ENCODE peak calls at places on chromosomes 4 and X, in nine cellular contexts. E is upper lobe of left lung; O is CD8-positive, alpha-beta T cell; M is ovary; A is right lobe of liver; N is cardiac muscle cell; U is heart right ventricle; T is A673; J is naive thymus-derived CD4-positive, alpha-beta T cell. Y is an unnamed sample. For H3K27me3, the result is how much of the 10 kb centered on the place peaks cover.

GRCh38 chr4:147578057-147578476 is 39.1 kb upstream of the TMEM184C start:
- DNase-seq in N (no peak), J (no peak), M (peak), T (no peak), O (no peak), U (no peak), A (no peak), E (no peak), Y (peak)

GRCh38 chr4:1788254-1788973 is 4.7 kb upstream of the FGFR3 start:
- DNase-seq in A (no peak), O (no peak), E (no peak), U (no peak), M (no peak), J (no peak), N (no peak), T (no peak), Y (no peak)

GRCh38 chr4:122224348-122224747 is 72.2 kb downstream of the BLTP1 start:
- DNase-seq in T (peak), M (no peak), N (peak), A (no peak), E (no peak), O (no peak), J (no peak), U (peak), Y (peak)

GRCh38 chrX:23634181-23634580 is 33.1 kb upstream of the PRDX4 start:
- DNase-seq in A (no peak), T (peak), J (no peak), U (no peak), E (no peak), M (no peak), N (no peak), O (no peak), Y (no peak)

GRCh38 chrX:50765986-50766385 is 48.0 kb downstream of the SHROOM4 start:
- DNase-seq in M (no peak), T (no peak), E (no peak), O (no peak), A (no peak), N (no peak), J (no peak), U (no peak), Y (no peak)

GRCh38 chr4:42425146-42426065 is 28.1 kb downstream of the SHISA3 start:
- DNase-seq in O (no peak), A (no peak), M (no peak), U (no peak), N (no peak), E (no peak), T (no peak), J (no peak), Y (no peak)

GRCh38 chr4:11009281-11009680 is 324.7 kb upstream of the CLNK start:
- DNase-seq in N (no peak), A (no peak), U (no peak), M (no peak), T (no peak), E (no peak), O (no peak), J (no peak), Y (no peak)

GRCh38 chr4:6301732-6302442 is 32.2 kb downstream of the WFS1 start:
- DNase-seq in T (no peak), J (no peak), E (no peak), U (no peak), M (no peak), A (no peak), N (no peak), O (no peak), Y (no peak)

GRCh38 chrX:153970398-153971123 is 1.1 kb downstream of the HCFC1 start:
- DNase-seq in U (peak), J (no peak), T (peak), O (no peak), N (peak), E (no peak), M (peak), A (no peak), Y (peak)

GRCh38 chr4:4862665-4863482 is 3.4 kb downstream of the MSX1 start:
- DNase-seq in E (no peak), A (no peak), O (no peak), J (no peak), N (no peak), M (no peak), T (no peak), U (no peak), Y (no peak)

GRCh38 chr4:113683143-113683542 is 78.4 kb downstream of the CAMK2D start:
- DNase-seq in U (no peak), J (peak), A (no peak), O (peak), T (no peak), M (no peak), N (no peak), E (no peak), Y (no peak)

GRCh38 chr4:181911420-181911819 is 331.8 kb upstream of the TENM3 start:
- DNase-seq in A (no peak), N (no peak), E (no peak), J (no peak), T (no peak), O (no peak), M (no peak), U (no peak), Y (peak)

DNA sequence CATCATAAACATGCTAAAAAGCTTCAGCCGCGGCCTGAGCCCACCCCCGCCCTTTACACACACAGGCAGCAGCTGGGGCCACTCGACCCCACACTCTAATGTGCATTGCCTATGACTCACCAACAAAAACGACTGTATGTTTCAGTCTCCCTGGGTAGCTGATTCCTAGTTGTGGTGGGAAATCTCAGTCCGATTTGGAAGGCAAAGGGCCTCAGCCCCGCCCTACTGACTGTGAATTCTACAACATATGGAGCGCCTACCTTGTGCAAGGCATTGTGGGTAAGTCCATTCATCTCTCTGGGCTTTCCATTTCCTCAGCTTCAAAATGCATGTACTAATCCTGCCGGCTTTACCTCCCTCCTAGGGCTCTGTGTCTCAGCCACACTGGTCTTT is 60.2 kb downstream of the RTL9 start:
- DNase-seq in T (peak), J (no peak), O (no peak), A (no peak), E (peak), N (no peak), U (no peak), M (no peak), Y (peak)
- H3K27ac ChIP-seq in T (no peak), J (no peak), O (no peak), A (no peak), E (no peak), N (no peak), U (no peak), M (no peak), Y (no peak)

GRCh38 chrX:39819921-39820849 is 277.6 kb downstream of the BCOR start:
- DNase-seq in A (no peak), M (peak), N (peak), J (no peak), T (peak), U (no peak), E (peak), O (no peak), Y (no peak)

GRCh38 chrX:39822133-39822748 is 275.5 kb downstream of the BCOR start:
- DNase-seq in O (no peak), N (no peak), T (no peak), E (no peak), A (no peak), U (no peak), J (no peak), M (no peak), Y (no peak)

GRCh38 chrX:39821709-39822095 is 276.1 kb downstream of the BCOR start:
- DNase-seq in T (no peak), O (no peak), A (no peak), U (no peak), M (peak), E (no peak), J (no peak), N (no peak), Y (no peak)

GRCh38 chrX:39823424-39823823 is 274.3 kb downstream of the BCOR start:
- DNase-seq in E (no peak), M (no peak), U (no peak), A (peak), T (no peak), O (no peak), N (no peak), J (no peak), Y (no peak)

GRCh38 chrX:39821011-39821708 is 276.6 kb downstream of the BCOR start:
- DNase-seq in U (no peak), O (no peak), N (peak), J (no peak), M (peak), T (peak), E (no peak), A (no peak), Y (no peak)
- H3K4me3 ChIP-seq in U (peak), O (no peak), N (peak), J (no peak), M (peak), T (peak), E (peak), A (no peak), Y (peak)

DNA sequence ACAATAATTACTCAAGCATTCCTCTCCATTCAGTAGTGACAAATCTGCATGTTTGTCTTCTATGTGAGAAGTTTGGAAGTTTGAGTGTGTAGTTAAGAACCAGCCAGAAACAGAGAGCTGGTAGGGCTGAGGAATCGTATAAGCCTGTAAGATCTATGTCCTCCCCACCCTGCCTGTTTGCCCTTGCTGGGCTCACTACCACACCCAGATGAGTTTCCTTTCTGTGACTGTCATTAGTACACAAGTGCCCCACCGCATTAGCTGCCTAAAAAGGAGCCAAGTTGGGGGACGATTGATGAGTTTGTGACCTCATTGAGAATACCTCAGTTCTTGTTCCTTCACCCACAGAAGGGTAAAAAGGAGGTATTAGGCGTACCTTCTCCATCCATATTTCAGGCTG is 28.3 kb downstream of the DOCK11 start:
- DNase-seq in N (no peak), U (no peak), T (no peak), J (peak), O (peak), A (no peak), E (no peak), M (no peak), Y (no peak)
- H3K27me3 ChIP-seq in N (under half), U (under half), T (under half), J (under half), O (under half), A (under half), E (under half), M (under half), Y (under half)

GRCh38 chrX:30858098-30858497 is 31.0 kb downstream of the TAB3 start:
- DNase-seq in U (no peak), T (no peak), E (no peak), J (no peak), N (no peak), M (no peak), A (no peak), O (no peak), Y (no peak)
- H3K27ac ChIP-seq in U (no peak), T (no peak), E (no peak), J (no peak), N (no peak), M (no peak), A (no peak), O (no peak), Y (no peak)

Y was measured in brain microvascular endothelial cell.